ENCODE peak calls at places on chromosomes 16 and 17, in seven cellular contexts. Y is fibroblast of lung; X is NCI-H1105; M is astrocyte; I is GM18507; Z is CD8-positive, alpha-beta T cell; B is iPS DF 19.7. V is an unnamed sample.

GRCh38 chr17:77771998-77772397 is 186.5 kb upstream of the TNRC6C start:
- DNase-seq in I (no peak), X (no peak), Y (no peak), M (no peak), B (no peak), Z (no peak), V (no peak)

GRCh38 chr16:26598989-26599785 is 467.5 kb upstream of the C16orf82 start:
- DNase-seq in Y (no peak), Z (no peak), I (no peak), M (no peak), B (peak; percentile 82), X (no peak), V (no peak)

GRCh38 chr17:29585080-29585751 is 4.2 kb downstream of the GIT1 start:
- DNase-seq in I (no peak), B (no peak), Z (no peak), X (no peak), M (peak; percentile 10), Y (no peak), V (no peak)

GRCh38 chr17:77400445-77400870 is 259.7 kb downstream of the SEC14L1 start:
- DNase-seq in I (no peak), B (no peak), Y (no peak), Z (peak; percentile 60), M (no peak), X (no peak), V (no peak)

GRCh38 chr16:77288222-77288621 is 89.0 kb downstream of the SYCE1L start:
- DNase-seq in M (peak; percentile 96), B (no peak), X (no peak), Z (no peak), Y (peak; percentile 83), I (no peak), V (no peak)

GRCh38 chr17:42706732-42707131 is 24.4 kb downstream of the CNTNAP1 start:
- DNase-seq in M (no peak), X (no peak), Y (no peak), I (no peak), B (no peak), Z (no peak), V (no peak)

GRCh38 chr17:16358394-16358793 is 5.1 kb upstream of the CENPV start:
- DNase-seq in Y (no peak), X (no peak), I (no peak), B (no peak), M (no peak), Z (no peak), V (no peak)

GRCh38 chr16:49194499-49195260 is 87.0 kb downstream of the CBLN1 start:
- DNase-seq in Z (no peak), I (no peak), X (no peak), B (no peak), Y (no peak), M (no peak), V (no peak)

GRCh38 chr17:62968445-62968923 is 2.4 kb downstream of the TANC2 start:
- DNase-seq in I (peak; percentile 69), Y (peak; percentile 95), Z (no peak), B (no peak), M (peak; percentile 85), X (peak; percentile 72), V (peak; percentile 81)

GRCh38 chr16:359871-360697 is 7.6 kb upstream of the AXIN1 start:
- DNase-seq in I (no peak), Z (no peak), B (no peak), M (no peak), Y (no peak), X (no peak), V (no peak)

GRCh38 chr17:30933966-30934365 is 12.2 kb downstream of the ADAP2 start:
- DNase-seq in B (no peak), Y (no peak), X (no peak), Z (no peak), M (no peak), I (no peak), V (no peak)

GRCh38 chr17:62692721-62693431 is 65.4 kb downstream of the MRC2 start:
- DNase-seq in Z (no peak), M (no peak), B (no peak), X (no peak), I (no peak), Y (peak; percentile 37), V (no peak)

GRCh38 chr17:182164-182751 is 808 bp upstream of the DOC2B start:
- DNase-seq in Y (no peak), M (no peak), B (no peak), Z (no peak), I (no peak), X (no peak), V (no peak)

GRCh38 chr17:66676421-66676820 is 158.5 kb upstream of the CACNG5 start:
- DNase-seq in Y (no peak), I (no peak), X (no peak), M (no peak), B (no peak), Z (no peak), V (no peak)

GRCh38 chr16:27485126-27485525 is 64.6 kb downstream of the GTF3C1 start:
- DNase-seq in I (no peak), M (no peak), Z (no peak), B (no peak), Y (no peak), X (no peak), V (no peak)

GRCh38 chr16:23788653-23789052 is 33.8 kb downstream of the CHP2 start:
- DNase-seq in I (no peak), X (no peak), Z (no peak), Y (no peak), M (no peak), B (no peak), V (no peak)

GRCh38 chr17:57002904-57003303 is 25.0 kb downstream of the SCPEP1 start:
- DNase-seq in B (no peak), I (no peak), Z (no peak), M (no peak), X (no peak), Y (no peak), V (no peak)

GRCh38 chr16:72291531-72291981 is 119.6 kb upstream of the PMFBP1 start:
- DNase-seq in X (no peak), I (no peak), B (no peak), Z (no peak), Y (peak; percentile 95), M (peak; percentile 94), V (no peak)

GRCh38 chr16:10031473-10031872 is 150.8 kb downstream of the GRIN2A start:
- DNase-seq in I (no peak), X (no peak), M (no peak), Y (no peak), B (no peak), Z (no peak), V (no peak)

GRCh38 chr16:24445216-24445615 is 94.2 kb upstream of the RBBP6 start:
- DNase-seq in Y (no peak), Z (no peak), X (no peak), I (no peak), M (no peak), B (no peak), V (no peak)

GRCh38 chr17:81867123-81867951 is 3.8 kb downstream of the ARHGDIA start:
- DNase-seq in Z (no peak), I (no peak), B (no peak), M (no peak), Y (peak; percentile 61), X (no peak), V (no peak)

GRCh38 chr17:37815516-37815915 is 70.7 kb upstream of the HNF1B start:
- DNase-seq in I (no peak), B (no peak), Z (no peak), Y (no peak), X (no peak), M (no peak), V (no peak)

GRCh38 chr17:78933959-78934568 is 8.9 kb upstream of the TIMP2 start:
- DNase-seq in B (no peak), Z (no peak), M (peak; percentile 99), Y (peak; percentile 99), I (no peak), X (peak; percentile 67), V (peak; percentile 74)

GRCh38 chr17:32998893-32999240 is 7.2 kb downstream of the SPACA3 start:
- DNase-seq in B (no peak), Z (no peak), I (no peak), Y (peak; percentile 60), M (peak; percentile 8), X (no peak), V (no peak)

GRCh38 chr17:45977976-45978626 is 20.9 kb upstream of the STH start:
- DNase-seq in X (no peak), I (no peak), M (no peak), Z (no peak), B (no peak), Y (no peak), V (no peak)

GRCh38 chr17:27947005-27947406 is 53.8 kb upstream of the LYRM9 start:
- DNase-seq in Z (no peak), M (no peak), Y (no peak), I (no peak), X (no peak), B (no peak), V (no peak)

GRCh38 chr16:85329059-85329812 is 217.0 kb upstream of the CIBAR2 start:
- DNase-seq in X (peak; percentile 83), I (no peak), M (peak; percentile 56), Y (no peak), Z (no peak), B (no peak), V (peak; percentile 95)

GRCh38 chr16:87562201-87562600 is 40.1 kb upstream of the JPH3 start:
- DNase-seq in M (no peak), X (peak; percentile 22), I (no peak), B (no peak), Z (no peak), Y (no peak), V (no peak)

GRCh38 chr16:3388325-3388724 is 12.5 kb downstream of the ZSCAN32 start:
- DNase-seq in Z (no peak), M (no peak), X (no peak), Y (no peak), B (no peak), I (no peak), V (no peak)

GRCh38 chr16:11251525-11252481 is 4.2 kb downstream of the SOCS1 start:
- DNase-seq in Z (peak; percentile 58), I (no peak), X (no peak), M (peak; percentile 87), B (no peak), Y (peak; percentile 85), V (no peak)

GRCh38 chr16:86990451-86990850 is 326.7 kb downstream of the C16orf95 start:
- DNase-seq in X (no peak), Y (no peak), I (no peak), M (no peak), Z (no peak), B (no peak), V (no peak)

GRCh38 chr16:9012330-9012729 is 48.6 kb upstream of the USP7 start:
- DNase-seq in X (no peak), B (no peak), I (no peak), Z (no peak), M (no peak), Y (no peak), V (no peak)

GRCh38 chr17:39769974-39770587 is 32.3 kb downstream of the GRB7 start:
- DNase-seq in Z (no peak), B (no peak), Y (no peak), I (no peak), X (no peak), M (peak; percentile 75), V (no peak)

V was measured in NCI-H1092.